ENCODE peak calls at places on chromosomes 11 and 22, in seven cellular contexts. T is NCI-H1048; I is SK-N-SH; N is activated CD8-positive, alpha-beta memory T cell treated with anti-CD3 and anti-CD28 coated beads, Interleukin-2, amount 50 U/mL, for 48 hours; F is heart right ventricle; J is HL-60; P is neuronal stem cell. C is an unnamed sample.

GRCh38 chr22:22520020-22520656 is at the start of gene ZNF280A:
- DNase-seq in T (no peak), P (no peak), N (no peak), J (no peak), F (no peak), I (no peak), C (no peak)

GRCh38 chr11:121670792-121671275 is 218.1 kb upstream of the SORL1-AS1 start:
- DNase-seq in P (no peak), N (no peak), F (no peak), J (no peak), T (no peak), I (peak; percentile 52), C (no peak)

GRCh38 chr11:14904745-14905103 is 12.7 kb upstream of the CYP2R1 start:
- DNase-seq in I (no peak), P (no peak), F (peak; percentile 87), T (no peak), J (peak; percentile 73), N (peak; percentile 99), C (peak; percentile 82)

GRCh38 chr22:50283821-50284220 is 13.6 kb upstream of the MAPK11 start:
- DNase-seq in I (no peak), N (no peak), J (no peak), P (no peak), T (no peak), F (no peak), C (no peak)

GRCh38 chr11:86370922-86371614 is 3.6 kb upstream of the CCDC81 start:
- DNase-seq in T (no peak), J (peak; percentile 31), I (no peak), N (no peak), P (no peak), F (no peak), C (no peak)

GRCh38 chr11:110712643-110713468 is 619 bp upstream of the ARHGAP20 start:
- DNase-seq in I (peak; percentile 69), J (peak; percentile 5), F (peak; percentile 19), T (no peak), P (peak; percentile 47), N (peak; percentile 53), C (peak; percentile 29)

GRCh38 chr22:42399315-42400271 is 32.6 kb downstream of the NFAM1 start:
- DNase-seq in P (peak; percentile 37), J (peak; percentile 37), N (no peak), F (peak; percentile 42), I (peak; percentile 81), T (peak; percentile 16), C (no peak)

GRCh38 chr11:9231848-9232177 is 33.3 kb downstream of the DENND5A start:
- DNase-seq in N (no peak), T (no peak), F (peak; percentile 33), P (no peak), J (peak; percentile 52), I (no peak), C (no peak)

GRCh38 chr11:130043575-130043974 is 26.1 kb upstream of the APLP2 start:
- DNase-seq in I (no peak), J (peak; percentile 48), F (peak; percentile 9), T (no peak), P (no peak), N (no peak), C (no peak)

C was measured in heart left ventricle.